ENCODE peak calls at places on chromosomes 5 and 9, in six cellular contexts. One of them, this sample, is unnamed.

GRCh38 chr9:75432386-75432785 is 344.1 kb downstream of the OSTF1 start:
- DNase-seq in Kasumi-1: no peak
- DNase-seq in HTR-8/SVneo: no peak
- DNase-seq in mesenteric fat pad: no peak
- DNase-seq in IMR-90: no peak
- DNase-seq in fibroblast of lung: no peak
- DNase-seq in this sample: no peak

GRCh38 chr9:79763861-79764260 is 192.1 kb downstream of the TLE4 start:
- DNase-seq in fibroblast of lung: peak; percentile 29
- DNase-seq in IMR-90: peak; percentile 17
- DNase-seq in mesenteric fat pad: no peak
- DNase-seq in HTR-8/SVneo: no peak
- DNase-seq in Kasumi-1: no peak
- DNase-seq in this sample: no peak

GRCh38 chr5:163727028-163727427 is 221.6 kb downstream of the MAT2B start:
- DNase-seq in fibroblast of lung: no peak
- DNase-seq in IMR-90: no peak
- DNase-seq in HTR-8/SVneo: no peak
- DNase-seq in Kasumi-1: peak; percentile 12
- DNase-seq in mesenteric fat pad: no peak
- DNase-seq in this sample: no peak

GRCh38 chr5:13477118-13477737 is 467.3 kb downstream of the DNAH5 start:
- DNase-seq in IMR-90: peak; percentile 89
- DNase-seq in fibroblast of lung: peak; percentile 96
- DNase-seq in HTR-8/SVneo: peak; percentile 48
- DNase-seq in Kasumi-1: no peak
- DNase-seq in mesenteric fat pad: no peak
- DNase-seq in this sample: peak; percentile 79

GRCh38 chr9:109542922-109543321 is 44.8 kb upstream of the PTPN3 start:
- DNase-seq in mesenteric fat pad: no peak
- DNase-seq in fibroblast of lung: no peak
- DNase-seq in Kasumi-1: no peak
- DNase-seq in HTR-8/SVneo: no peak
- DNase-seq in IMR-90: no peak
- DNase-seq in this sample: peak; percentile 52

GRCh38 chr5:127961006-127961763 is 122.4 kb upstream of the SLC12A2 start:
- DNase-seq in IMR-90: no peak
- DNase-seq in fibroblast of lung: no peak
- DNase-seq in HTR-8/SVneo: no peak
- DNase-seq in mesenteric fat pad: no peak
- DNase-seq in Kasumi-1: peak; percentile 10
- DNase-seq in this sample: no peak

GRCh38 chr5:87081511-87082372 is 185.9 kb upstream of the RASA1 start:
- DNase-seq in fibroblast of lung: no peak
- DNase-seq in Kasumi-1: peak; percentile 96
- DNase-seq in IMR-90: no peak
- DNase-seq in HTR-8/SVneo: no peak
- DNase-seq in mesenteric fat pad: no peak
- DNase-seq in this sample: no peak

GRCh38 chr5:151257731-151258715 is 5.0 kb downstream of the GM2A start:
- DNase-seq in fibroblast of lung: peak; percentile 30
- DNase-seq in HTR-8/SVneo: no peak
- DNase-seq in IMR-90: peak; percentile 19
- DNase-seq in mesenteric fat pad: no peak
- DNase-seq in Kasumi-1: no peak
- DNase-seq in this sample: peak; percentile 66

GRCh38 chr5:40962207-40962955 is 53.1 kb downstream of the C7 start:
- DNase-seq in IMR-90: no peak
- DNase-seq in HTR-8/SVneo: no peak
- DNase-seq in mesenteric fat pad: no peak
- DNase-seq in Kasumi-1: no peak
- DNase-seq in fibroblast of lung: no peak
- DNase-seq in this sample: no peak

GRCh38 chr5:150152636-150153462 is 2.8 kb downstream of the PDGFRB start:
- DNase-seq in Kasumi-1: no peak
- DNase-seq in fibroblast of lung: peak; percentile 50
- DNase-seq in IMR-90: peak; percentile 78
- DNase-seq in mesenteric fat pad: no peak
- DNase-seq in HTR-8/SVneo: no peak
- DNase-seq in this sample: peak; percentile 59

GRCh38 chr9:696332-697090 is 145.0 kb upstream of the DMRT1 start:
- DNase-seq in Kasumi-1: no peak
- DNase-seq in fibroblast of lung: peak; percentile 87
- DNase-seq in mesenteric fat pad: no peak
- DNase-seq in HTR-8/SVneo: no peak
- DNase-seq in IMR-90: peak; percentile 76
- DNase-seq in this sample: peak; percentile 75

GRCh38 chr9:70347046-70347445 is 67.4 kb downstream of the KLF9 start:
- DNase-seq in IMR-90: no peak
- DNase-seq in fibroblast of lung: no peak
- DNase-seq in mesenteric fat pad: no peak
- DNase-seq in HTR-8/SVneo: no peak
- DNase-seq in Kasumi-1: no peak
- DNase-seq in this sample: no peak

This sample was measured in amniotic epithelial cell.